ENCODE peak calls at places on chromosomes 5 and 9, in ten cellular contexts. One of them, this sample, is unnamed.
A peak's percentile ranks its signal among the peaks of the same experiment; 100 is the strongest.

GRCh38 chr5:108765647-108766046 is 17.9 kb downstream of the FER start:
- DNase-seq in HCT116: no peak
- DNase-seq in body of pancreas: no peak
- DNase-seq in DND-41: no peak
- DNase-seq in mammary epithelial cell: no peak
- DNase-seq in CD4-positive, alpha-beta memory T cell: no peak
- DNase-seq in heart right ventricle: no peak
- DNase-seq in colonic mucosa: no peak
- DNase-seq in Peyer's patch: no peak
- DNase-seq in adipocyte: peak; percentile 53
- DNase-seq in this sample: no peak

GRCh38 chr5:134873494-134873893 is 677 bp upstream of the TXNDC15 start:
- DNase-seq in HCT116: no peak
- DNase-seq in body of pancreas: no peak
- DNase-seq in DND-41: peak; percentile 26
- DNase-seq in mammary epithelial cell: no peak
- DNase-seq in CD4-positive, alpha-beta memory T cell: no peak
- DNase-seq in heart right ventricle: no peak
- DNase-seq in colonic mucosa: no peak
- DNase-seq in Peyer's patch: no peak
- DNase-seq in adipocyte: no peak
- DNase-seq in this sample: no peak

GRCh38 chr5:106755066-106755465 is 915.7 kb downstream of the EFNA5 start:
- DNase-seq in HCT116: no peak
- DNase-seq in body of pancreas: no peak
- DNase-seq in DND-41: no peak
- DNase-seq in mammary epithelial cell: no peak
- DNase-seq in CD4-positive, alpha-beta memory T cell: no peak
- DNase-seq in heart right ventricle: no peak
- DNase-seq in colonic mucosa: no peak
- DNase-seq in Peyer's patch: no peak
- DNase-seq in adipocyte: no peak
- DNase-seq in this sample: no peak

GRCh38 chr5:5025774-5026406 is 114.2 kb upstream of the ADAMTS16 start:
- DNase-seq in HCT116: no peak
- DNase-seq in body of pancreas: no peak
- DNase-seq in DND-41: peak; percentile 67
- DNase-seq in mammary epithelial cell: no peak
- DNase-seq in CD4-positive, alpha-beta memory T cell: no peak
- DNase-seq in heart right ventricle: no peak
- DNase-seq in colonic mucosa: no peak
- DNase-seq in Peyer's patch: no peak
- DNase-seq in adipocyte: no peak
- DNase-seq in this sample: no peak

GRCh38 chr5:159071382-159071781 is 28.3 kb downstream of the EBF1 start:
- DNase-seq in HCT116: no peak
- DNase-seq in body of pancreas: no peak
- DNase-seq in DND-41: no peak
- DNase-seq in mammary epithelial cell: no peak
- DNase-seq in CD4-positive, alpha-beta memory T cell: no peak
- DNase-seq in heart right ventricle: no peak
- DNase-seq in colonic mucosa: no peak
- DNase-seq in Peyer's patch: no peak
- DNase-seq in adipocyte: no peak
- DNase-seq in this sample: no peak

GRCh38 chr5:131323378-131323777 is 59.5 kb downstream of the CDC42SE2 start:
- DNase-seq in HCT116: no peak
- DNase-seq in body of pancreas: no peak
- DNase-seq in DND-41: no peak
- DNase-seq in mammary epithelial cell: no peak
- DNase-seq in CD4-positive, alpha-beta memory T cell: no peak
- DNase-seq in heart right ventricle: no peak
- DNase-seq in colonic mucosa: no peak
- DNase-seq in Peyer's patch: no peak
- DNase-seq in adipocyte: no peak
- DNase-seq in this sample: no peak

GRCh38 chr5:1091632-1092031 is 20.2 kb downstream of the SLC12A7 start:
- DNase-seq in HCT116: no peak
- DNase-seq in body of pancreas: no peak
- DNase-seq in DND-41: no peak
- DNase-seq in mammary epithelial cell: no peak
- DNase-seq in CD4-positive, alpha-beta memory T cell: no peak
- DNase-seq in heart right ventricle: no peak
- DNase-seq in colonic mucosa: no peak
- DNase-seq in Peyer's patch: no peak
- DNase-seq in adipocyte: no peak
- DNase-seq in this sample: no peak

GRCh38 chr9:71692337-71692736 is 76.0 kb downstream of the CEMIP2 start:
- DNase-seq in HCT116: no peak
- DNase-seq in body of pancreas: peak; percentile 20
- DNase-seq in DND-41: no peak
- DNase-seq in mammary epithelial cell: peak; percentile 56
- DNase-seq in CD4-positive, alpha-beta memory T cell: no peak
- DNase-seq in heart right ventricle: no peak
- DNase-seq in colonic mucosa: no peak
- DNase-seq in Peyer's patch: no peak
- DNase-seq in adipocyte: peak; percentile 72
- DNase-seq in this sample: no peak

GRCh38 chr9:87119328-87119881 is 172.1 kb upstream of the GAS1 start:
- DNase-seq in HCT116: no peak
- DNase-seq in body of pancreas: peak; percentile 75
- DNase-seq in DND-41: no peak
- DNase-seq in mammary epithelial cell: peak; percentile 61
- DNase-seq in CD4-positive, alpha-beta memory T cell: no peak
- DNase-seq in heart right ventricle: peak; percentile 35
- DNase-seq in colonic mucosa: no peak
- DNase-seq in Peyer's patch: no peak
- DNase-seq in adipocyte: peak; percentile 92
- DNase-seq in this sample: no peak

GRCh38 chr9:125659954-125660353 is 47.1 kb downstream of the MAPKAP1 start:
- DNase-seq in HCT116: no peak
- DNase-seq in body of pancreas: no peak
- DNase-seq in DND-41: no peak
- DNase-seq in mammary epithelial cell: peak; percentile 71
- DNase-seq in CD4-positive, alpha-beta memory T cell: no peak
- DNase-seq in heart right ventricle: no peak
- DNase-seq in colonic mucosa: no peak
- DNase-seq in Peyer's patch: no peak
- DNase-seq in adipocyte: peak; percentile 78
- DNase-seq in this sample: no peak

GRCh38 chr5:71828641-71829040 is 109.6 kb downstream of the CARTPT start:
- DNase-seq in HCT116: no peak
- DNase-seq in body of pancreas: no peak
- DNase-seq in DND-41: no peak
- DNase-seq in mammary epithelial cell: peak; percentile 30
- DNase-seq in CD4-positive, alpha-beta memory T cell: no peak
- DNase-seq in heart right ventricle: no peak
- DNase-seq in colonic mucosa: no peak
- DNase-seq in Peyer's patch: no peak
- DNase-seq in adipocyte: no peak
- DNase-seq in this sample: no peak

GRCh38 chr5:95963650-95964410 is 2.2 kb upstream of the ELL2 start:
- DNase-seq in HCT116: no peak
- DNase-seq in body of pancreas: no peak
- DNase-seq in DND-41: no peak
- DNase-seq in mammary epithelial cell: peak; percentile 78
- DNase-seq in CD4-positive, alpha-beta memory T cell: no peak
- DNase-seq in heart right ventricle: no peak
- DNase-seq in colonic mucosa: no peak
- DNase-seq in Peyer's patch: no peak
- DNase-seq in adipocyte: no peak
- DNase-seq in this sample: no peak

GRCh38 chr5:93532370-93532769 is 48.6 kb downstream of the NR2F1-AS1 start:
- DNase-seq in HCT116: no peak
- DNase-seq in body of pancreas: peak; percentile 79
- DNase-seq in DND-41: no peak
- DNase-seq in mammary epithelial cell: peak; percentile 23
- DNase-seq in CD4-positive, alpha-beta memory T cell: no peak
- DNase-seq in heart right ventricle: peak; percentile 35
- DNase-seq in colonic mucosa: peak; percentile 55
- DNase-seq in Peyer's patch: no peak
- DNase-seq in adipocyte: peak; percentile 93
- DNase-seq in this sample: no peak

GRCh38 chr9:132837501-132838268 is 40.4 kb downstream of the AK8 start:
- DNase-seq in HCT116: no peak
- DNase-seq in body of pancreas: no peak
- DNase-seq in DND-41: no peak
- DNase-seq in mammary epithelial cell: no peak
- DNase-seq in CD4-positive, alpha-beta memory T cell: no peak
- DNase-seq in heart right ventricle: no peak
- DNase-seq in colonic mucosa: no peak
- DNase-seq in Peyer's patch: no peak
- DNase-seq in adipocyte: no peak
- DNase-seq in this sample: no peak

GRCh38 chr5:74810915-74811314 is 43.9 kb downstream of the NSA2 start:
- DNase-seq in HCT116: no peak
- DNase-seq in body of pancreas: no peak
- DNase-seq in DND-41: no peak
- DNase-seq in mammary epithelial cell: peak; percentile 94
- DNase-seq in CD4-positive, alpha-beta memory T cell: no peak
- DNase-seq in heart right ventricle: no peak
- DNase-seq in colonic mucosa: no peak
- DNase-seq in Peyer's patch: no peak
- DNase-seq in adipocyte: no peak
- DNase-seq in this sample: no peak

GRCh38 chr9:134285215-134285845 is 40.9 kb upstream of the RXRA start:
- DNase-seq in HCT116: no peak
- DNase-seq in body of pancreas: no peak
- DNase-seq in DND-41: no peak
- DNase-seq in mammary epithelial cell: peak; percentile 32
- DNase-seq in CD4-positive, alpha-beta memory T cell: no peak
- DNase-seq in heart right ventricle: no peak
- DNase-seq in colonic mucosa: no peak
- DNase-seq in Peyer's patch: no peak
- DNase-seq in adipocyte: no peak
- DNase-seq in this sample: no peak

GRCh38 chr9:77455312-77455927 is 192.7 kb downstream of the GNA14 start:
- DNase-seq in HCT116: peak; percentile 56
- DNase-seq in body of pancreas: no peak
- DNase-seq in DND-41: peak; percentile 45
- DNase-seq in mammary epithelial cell: peak; percentile 36
- DNase-seq in CD4-positive, alpha-beta memory T cell: peak; percentile 25
- DNase-seq in heart right ventricle: no peak
- DNase-seq in colonic mucosa: peak; percentile 76
- DNase-seq in Peyer's patch: peak; percentile 60
- DNase-seq in adipocyte: no peak
- DNase-seq in this sample: no peak

GRCh38 chr5:27311544-27311943 is 273.2 kb upstream of the CDH9 start:
- DNase-seq in HCT116: no peak
- DNase-seq in body of pancreas: no peak
- DNase-seq in DND-41: no peak
- DNase-seq in mammary epithelial cell: peak; percentile 77
- DNase-seq in CD4-positive, alpha-beta memory T cell: no peak
- DNase-seq in heart right ventricle: no peak
- DNase-seq in colonic mucosa: no peak
- DNase-seq in Peyer's patch: no peak
- DNase-seq in adipocyte: peak; percentile 8
- DNase-seq in this sample: no peak
- H3K4me1 ChIP-seq in HCT116: no peaks in the 10 kb centered on the region
- H3K4me1 ChIP-seq in body of pancreas: no peaks in the 10 kb centered on the region
- H3K4me1 ChIP-seq in DND-41: no peaks in the 10 kb centered on the region
- H3K4me1 ChIP-seq in mammary epithelial cell: peaks cover 17% of the 10 kb centered on the region
- H3K4me1 ChIP-seq in CD4-positive, alpha-beta memory T cell: no peaks in the 10 kb centered on the region
- H3K4me1 ChIP-seq in heart right ventricle: no peaks in the 10 kb centered on the region
- H3K4me1 ChIP-seq in colonic mucosa: no peaks in the 10 kb centered on the region
- H3K4me1 ChIP-seq in Peyer's patch: no peaks in the 10 kb centered on the region
- H3K4me1 ChIP-seq in adipocyte: peaks cover 14% of the 10 kb centered on the region
- H3K4me1 ChIP-seq in this sample: no peaks in the 10 kb centered on the region

DNA sequence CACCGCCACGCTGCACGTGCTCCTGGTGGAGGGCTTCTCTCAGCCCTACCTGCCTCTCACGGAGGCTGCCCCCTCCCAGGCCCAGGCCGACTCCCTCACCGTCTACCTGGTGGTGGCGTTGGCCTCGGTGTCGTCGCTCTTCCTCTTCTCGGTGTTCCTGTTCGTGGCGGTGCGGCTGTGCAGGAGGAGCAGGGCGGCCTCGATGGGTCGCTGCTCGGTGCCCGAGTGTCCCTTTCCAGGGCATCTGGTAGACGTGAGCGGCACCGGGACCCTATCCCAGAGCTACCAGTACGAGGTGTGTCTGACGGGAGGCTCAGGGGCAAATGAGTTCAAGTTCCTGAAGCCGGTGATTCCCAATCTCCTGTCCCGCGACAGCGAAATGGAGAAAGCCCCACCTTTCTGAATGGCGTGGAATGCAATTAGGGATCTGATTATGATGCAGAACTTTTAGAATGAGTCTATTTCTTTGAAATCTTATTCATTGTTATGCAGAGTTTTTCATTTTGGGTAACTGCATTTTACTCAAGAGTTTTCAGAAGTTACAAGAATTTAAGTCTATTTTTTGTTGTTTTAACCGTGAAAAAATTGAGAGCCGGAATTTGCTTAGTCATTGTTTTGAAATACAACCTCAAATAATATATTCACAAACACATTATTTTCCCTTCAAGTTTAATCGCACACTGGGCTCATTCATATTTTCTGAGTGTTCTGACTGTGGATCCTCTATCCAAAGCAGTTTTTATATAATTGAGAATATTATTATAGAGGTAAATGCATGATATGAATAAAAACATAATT is 8.5 kb upstream of the PCDHB15 start:
- DNase-seq in HCT116: no peak
- DNase-seq in body of pancreas: no peak
- DNase-seq in DND-41: no peak
- DNase-seq in mammary epithelial cell: no peak
- DNase-seq in CD4-positive, alpha-beta memory T cell: no peak
- DNase-seq in heart right ventricle: no peak
- DNase-seq in colonic mucosa: no peak
- DNase-seq in Peyer's patch: no peak
- DNase-seq in adipocyte: no peak
- DNase-seq in this sample: no peak
- H3K9me3 ChIP-seq in HCT116: no peaks in the 10 kb centered on the region
- H3K9me3 ChIP-seq in body of pancreas: peaks cover 68% of the 10 kb centered on the region
- H3K9me3 ChIP-seq in DND-41: peaks cover 2% of the 10 kb centered on the region
- H3K9me3 ChIP-seq in mammary epithelial cell: peaks cover 38% of the 10 kb centered on the region
- H3K9me3 ChIP-seq in CD4-positive, alpha-beta memory T cell: no peaks in the 10 kb centered on the region
- H3K9me3 ChIP-seq in heart right ventricle: peaks cover 77% of the 10 kb centered on the region
- H3K9me3 ChIP-seq in colonic mucosa: peaks cover 12% of the 10 kb centered on the region
- H3K9me3 ChIP-seq in Peyer's patch: peaks cover 34% of the 10 kb centered on the region
- H3K9me3 ChIP-seq in adipocyte: peaks cover 93% of the 10 kb centered on the region
- H3K9me3 ChIP-seq in this sample: peaks cover 88% of the 10 kb centered on the region

DNA sequence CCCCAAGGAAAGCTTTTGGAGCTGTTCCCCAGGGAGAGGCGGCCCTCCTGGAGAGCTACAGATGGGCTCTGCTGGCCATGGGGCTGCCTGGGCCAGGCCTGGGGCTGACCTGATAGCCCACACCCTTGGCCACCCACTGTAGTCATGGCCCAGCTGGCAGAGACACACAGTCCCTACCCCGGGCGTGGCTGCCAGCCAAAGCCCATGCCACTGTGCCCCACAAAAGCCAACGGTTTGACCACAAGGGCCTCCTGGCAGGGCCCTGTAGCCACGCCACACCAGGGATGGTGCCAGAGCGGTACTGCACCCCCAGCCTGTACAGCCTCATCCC is 15.2 kb downstream of the NACC2 start:
- DNase-seq in HCT116: no peak
- DNase-seq in body of pancreas: peak; percentile 18
- DNase-seq in DND-41: no peak
- DNase-seq in mammary epithelial cell: no peak
- DNase-seq in CD4-positive, alpha-beta memory T cell: no peak
- DNase-seq in heart right ventricle: peak; percentile 24
- DNase-seq in colonic mucosa: no peak
- DNase-seq in Peyer's patch: no peak
- DNase-seq in adipocyte: no peak
- DNase-seq in this sample: no peak
- H3K4me1 ChIP-seq in HCT116: no peaks in the 10 kb centered on the region
- H3K4me1 ChIP-seq in body of pancreas: peaks cover 30% of the 10 kb centered on the region
- H3K4me1 ChIP-seq in DND-41: no peaks in the 10 kb centered on the region
- H3K4me1 ChIP-seq in mammary epithelial cell: peaks cover 11% of the 10 kb centered on the region
- H3K4me1 ChIP-seq in CD4-positive, alpha-beta memory T cell: peaks cover 5% of the 10 kb centered on the region
- H3K4me1 ChIP-seq in heart right ventricle: peaks cover 49% of the 10 kb centered on the region
- H3K4me1 ChIP-seq in colonic mucosa: no peaks in the 10 kb centered on the region
- H3K4me1 ChIP-seq in Peyer's patch: no peaks in the 10 kb centered on the region
- H3K4me1 ChIP-seq in adipocyte: peaks cover 20% of the 10 kb centered on the region
- H3K4me1 ChIP-seq in this sample: peaks cover 47% of the 10 kb centered on the region

GRCh38 chr9:108860354-108860753 is 1.7 kb upstream of the ACTL7A start:
- DNase-seq in HCT116: no peak
- DNase-seq in body of pancreas: no peak
- DNase-seq in DND-41: no peak
- DNase-seq in mammary epithelial cell: peak; percentile 38
- DNase-seq in CD4-positive, alpha-beta memory T cell: no peak
- DNase-seq in heart right ventricle: no peak
- DNase-seq in colonic mucosa: no peak
- DNase-seq in Peyer's patch: no peak
- DNase-seq in adipocyte: peak; percentile 70
- DNase-seq in this sample: no peak
- H3K9me3 ChIP-seq in HCT116: no peaks in the 10 kb centered on the region
- H3K9me3 ChIP-seq in body of pancreas: no peaks in the 10 kb centered on the region
- H3K9me3 ChIP-seq in DND-41: no peaks in the 10 kb centered on the region
- H3K9me3 ChIP-seq in mammary epithelial cell: no peaks in the 10 kb centered on the region
- H3K9me3 ChIP-seq in CD4-positive, alpha-beta memory T cell: no peaks in the 10 kb centered on the region
- H3K9me3 ChIP-seq in heart right ventricle: no peaks in the 10 kb centered on the region
- H3K9me3 ChIP-seq in colonic mucosa: no peaks in the 10 kb centered on the region
- H3K9me3 ChIP-seq in Peyer's patch: no peaks in the 10 kb centered on the region
- H3K9me3 ChIP-seq in adipocyte: no peaks in the 10 kb centered on the region
- H3K9me3 ChIP-seq in this sample: no peaks in the 10 kb centered on the region